ENCODE peak calls at places on chromosomes 5 and 9, in five cellular contexts. One of them, this sample, is unnamed.
A peak's percentile ranks its signal among the peaks of the same experiment; 100 is the strongest.

GRCh38 chr9:93952784-93953491 is 2.2 kb downstream of the BARX1 start:
- DNase-seq in central memory CD4-positive, alpha-beta T cell: no peak
- DNase-seq in adipocyte: no peak
- DNase-seq in germinal center: peak; percentile 43
- DNase-seq in HT1080: no peak
- DNase-seq in this sample: no peak

GRCh38 chr9:4289411-4290380 is 10.2 kb downstream of the GLIS3 start:
- DNase-seq in central memory CD4-positive, alpha-beta T cell: no peak
- DNase-seq in adipocyte: no peak
- DNase-seq in germinal center: no peak
- DNase-seq in HT1080: no peak
- DNase-seq in this sample: no peak

GRCh38 chr9:118283488-118283887 is 579.3 kb downstream of the TLR4 start:
- DNase-seq in central memory CD4-positive, alpha-beta T cell: no peak
- DNase-seq in adipocyte: no peak
- DNase-seq in germinal center: no peak
- DNase-seq in HT1080: no peak
- DNase-seq in this sample: no peak

GRCh38 chr5:157253547-157253946 is 12.4 kb upstream of the CYFIP2 start:
- DNase-seq in central memory CD4-positive, alpha-beta T cell: no peak
- DNase-seq in adipocyte: peak; percentile 87
- DNase-seq in germinal center: peak; percentile 76
- DNase-seq in HT1080: peak; percentile 32
- DNase-seq in this sample: peak; percentile 63

GRCh38 chr9:13281356-13282016 is 2.0 kb upstream of the MPDZ start:
- DNase-seq in central memory CD4-positive, alpha-beta T cell: no peak
- DNase-seq in adipocyte: peak; percentile 64
- DNase-seq in germinal center: no peak
- DNase-seq in HT1080: no peak
- DNase-seq in this sample: peak; percentile 79

GRCh38 chr9:15512204-15512603 is 1.4 kb upstream of the PSIP1 start:
- DNase-seq in central memory CD4-positive, alpha-beta T cell: no peak
- DNase-seq in adipocyte: no peak
- DNase-seq in germinal center: no peak
- DNase-seq in HT1080: peak; percentile 69
- DNase-seq in this sample: no peak

GRCh38 chr9:18256574-18256973 is 217.4 kb upstream of the ADAMTSL1 start:
- DNase-seq in central memory CD4-positive, alpha-beta T cell: no peak
- DNase-seq in adipocyte: no peak
- DNase-seq in germinal center: no peak
- DNase-seq in HT1080: no peak
- DNase-seq in this sample: no peak

GRCh38 chr9:2809692-2810423 is 34.0 kb downstream of the PUM3 start:
- DNase-seq in central memory CD4-positive, alpha-beta T cell: no peak
- DNase-seq in adipocyte: peak; percentile 93
- DNase-seq in germinal center: no peak
- DNase-seq in HT1080: peak; percentile 38
- DNase-seq in this sample: peak; percentile 97

GRCh38 chr5:43191740-43192557 is at the start of gene NIM1K:
- DNase-seq in central memory CD4-positive, alpha-beta T cell: peak; percentile 8
- DNase-seq in adipocyte: peak; percentile 66
- DNase-seq in germinal center: peak; percentile 66
- DNase-seq in HT1080: no peak
- DNase-seq in this sample: peak; percentile 36

GRCh38 chr5:1330146-1330846 is 14.6 kb downstream of the CLPTM1L start:
- DNase-seq in central memory CD4-positive, alpha-beta T cell: no peak
- DNase-seq in adipocyte: no peak
- DNase-seq in germinal center: no peak
- DNase-seq in HT1080: no peak
- DNase-seq in this sample: no peak

GRCh38 chr5:71699233-71699632 is 19.8 kb upstream of the CARTPT start:
- DNase-seq in central memory CD4-positive, alpha-beta T cell: no peak
- DNase-seq in adipocyte: no peak
- DNase-seq in germinal center: no peak
- DNase-seq in HT1080: no peak
- DNase-seq in this sample: no peak

GRCh38 chr5:14996997-14997396 is 125.4 kb upstream of the ANKH start:
- DNase-seq in central memory CD4-positive, alpha-beta T cell: no peak
- DNase-seq in adipocyte: no peak
- DNase-seq in germinal center: peak; percentile 24
- DNase-seq in HT1080: no peak
- DNase-seq in this sample: no peak

GRCh38 chr5:5705010-5705409 is 282.5 kb downstream of the ICE1 start:
- DNase-seq in central memory CD4-positive, alpha-beta T cell: no peak
- DNase-seq in adipocyte: no peak
- DNase-seq in germinal center: no peak
- DNase-seq in HT1080: peak; percentile 37
- DNase-seq in this sample: no peak

GRCh38 chr5:116543501-116543900 is 31.1 kb downstream of the SEMA6A start:
- DNase-seq in central memory CD4-positive, alpha-beta T cell: no peak
- DNase-seq in adipocyte: no peak
- DNase-seq in germinal center: no peak
- DNase-seq in HT1080: no peak
- DNase-seq in this sample: no peak

GRCh38 chr5:181188700-181189362 is 16.2 kb downstream of the TRIM7 start:
- DNase-seq in central memory CD4-positive, alpha-beta T cell: peak; percentile 81
- DNase-seq in adipocyte: peak; percentile 87
- DNase-seq in germinal center: no peak
- DNase-seq in HT1080: peak; percentile 81
- DNase-seq in this sample: peak; percentile 80

GRCh38 chr5:122942164-122942914 is 94.2 kb downstream of the PPIC start:
- DNase-seq in central memory CD4-positive, alpha-beta T cell: no peak
- DNase-seq in adipocyte: peak; percentile 49
- DNase-seq in germinal center: no peak
- DNase-seq in HT1080: peak; percentile 14
- DNase-seq in this sample: peak; percentile 49

GRCh38 chr9:91273853-91274552 is 87.7 kb downstream of the AUH start:
- DNase-seq in central memory CD4-positive, alpha-beta T cell: no peak
- DNase-seq in adipocyte: peak; percentile 20
- DNase-seq in germinal center: peak; percentile 36
- DNase-seq in HT1080: peak; percentile 70
- DNase-seq in this sample: peak; percentile 29

GRCh38 chr9:92850898-92851297 is 26.9 kb downstream of the ZNF484 start:
- DNase-seq in central memory CD4-positive, alpha-beta T cell: no peak
- DNase-seq in adipocyte: no peak
- DNase-seq in germinal center: no peak
- DNase-seq in HT1080: no peak
- DNase-seq in this sample: no peak